ENCODE peak calls at places on chromosome 15, in eight cellular contexts. One of them, this sample, is unnamed.

GRCh38 chr15:66254364-66255292 is 1.1 kb upstream of the MEGF11 start:
- DNase-seq in tibial nerve: no peak
- DNase-seq in A549: no peak
- DNase-seq in ovary: no peak
- DNase-seq in HepG2: no peak
- DNase-seq in transverse colon: no peak
- DNase-seq in H1: peak
- DNase-seq in sigmoid colon: no peak
- DNase-seq in this sample: no peak

GRCh38 chr15:68256675-68257450 is 20.7 kb upstream of the FEM1B start:
- DNase-seq in tibial nerve: peak
- DNase-seq in A549: peak
- DNase-seq in ovary: peak
- DNase-seq in HepG2: peak
- DNase-seq in transverse colon: peak
- DNase-seq in H1: peak
- DNase-seq in sigmoid colon: peak
- DNase-seq in this sample: peak

GRCh38 chr15:44536298-44536961 is 517 bp upstream of the EIF3J start:
- DNase-seq in tibial nerve: peak
- DNase-seq in A549: no peak
- DNase-seq in ovary: no peak
- DNase-seq in HepG2: peak
- DNase-seq in transverse colon: peak
- DNase-seq in H1: peak
- DNase-seq in sigmoid colon: no peak
- DNase-seq in this sample: peak

GRCh38 chr15:36161781-36162212 is 417.6 kb upstream of the CDIN1 start:
- DNase-seq in tibial nerve: peak
- DNase-seq in A549: peak
- DNase-seq in ovary: peak
- DNase-seq in HepG2: no peak
- DNase-seq in transverse colon: no peak
- DNase-seq in H1: no peak
- DNase-seq in sigmoid colon: peak
- DNase-seq in this sample: peak

GRCh38 chr15:80834906-80835305 is 55.7 kb downstream of the CEMIP start:
- DNase-seq in tibial nerve: no peak
- DNase-seq in A549: no peak
- DNase-seq in ovary: no peak
- DNase-seq in HepG2: no peak
- DNase-seq in transverse colon: no peak
- DNase-seq in H1: no peak
- DNase-seq in sigmoid colon: no peak
- DNase-seq in this sample: no peak

GRCh38 chr15:73683624-73684536 is at the start of gene CD276:
- DNase-seq in tibial nerve: peak
- DNase-seq in A549: peak
- DNase-seq in ovary: peak
- DNase-seq in HepG2: peak
- DNase-seq in transverse colon: peak
- DNase-seq in H1: peak
- DNase-seq in sigmoid colon: peak
- DNase-seq in this sample: peak

GRCh38 chr15:66172339-66172980 is 81.1 kb downstream of the MEGF11 start:
- DNase-seq in tibial nerve: no peak
- DNase-seq in A549: no peak
- DNase-seq in ovary: no peak
- DNase-seq in HepG2: no peak
- DNase-seq in transverse colon: no peak
- DNase-seq in H1: no peak
- DNase-seq in sigmoid colon: no peak
- DNase-seq in this sample: no peak

GRCh38 chr15:58442122-58442521 is 10.3 kb downstream of the LIPC start:
- DNase-seq in tibial nerve: no peak
- DNase-seq in A549: peak
- DNase-seq in ovary: no peak
- DNase-seq in HepG2: no peak
- DNase-seq in transverse colon: no peak
- DNase-seq in H1: no peak
- DNase-seq in sigmoid colon: no peak
- DNase-seq in this sample: no peak

GRCh38 chr15:67854358-67854757 is 14.5 kb upstream of the RNU6-1 start:
- DNase-seq in tibial nerve: no peak
- DNase-seq in A549: no peak
- DNase-seq in ovary: no peak
- DNase-seq in HepG2: peak
- DNase-seq in transverse colon: no peak
- DNase-seq in H1: no peak
- DNase-seq in sigmoid colon: no peak
- DNase-seq in this sample: no peak

GRCh38 chr15:59413577-59413976 is 24.4 kb upstream of the FAM81A start:
- DNase-seq in tibial nerve: no peak
- DNase-seq in A549: no peak
- DNase-seq in ovary: no peak
- DNase-seq in HepG2: no peak
- DNase-seq in transverse colon: no peak
- DNase-seq in H1: no peak
- DNase-seq in sigmoid colon: no peak
- DNase-seq in this sample: no peak

GRCh38 chr15:73915085-73915484 is 11.2 kb upstream of the LOXL1 start:
- DNase-seq in tibial nerve: no peak
- DNase-seq in A549: no peak
- DNase-seq in ovary: no peak
- DNase-seq in HepG2: no peak
- DNase-seq in transverse colon: no peak
- DNase-seq in H1: no peak
- DNase-seq in sigmoid colon: no peak
- DNase-seq in this sample: no peak

GRCh38 chr15:57610130-57610529 is 18.4 kb downstream of the MYZAP start:
- DNase-seq in tibial nerve: no peak
- DNase-seq in A549: peak
- DNase-seq in ovary: peak
- DNase-seq in HepG2: no peak
- DNase-seq in transverse colon: peak
- DNase-seq in H1: no peak
- DNase-seq in sigmoid colon: peak
- DNase-seq in this sample: no peak

GRCh38 chr15:48062476-48062875 is 58.3 kb upstream of the SLC24A5 start:
- DNase-seq in tibial nerve: no peak
- DNase-seq in A549: no peak
- DNase-seq in ovary: no peak
- DNase-seq in HepG2: no peak
- DNase-seq in transverse colon: no peak
- DNase-seq in H1: no peak
- DNase-seq in sigmoid colon: no peak
- DNase-seq in this sample: no peak

GRCh38 chr15:76678766-76679165 is 226.4 kb downstream of the SCAPER start:
- DNase-seq in tibial nerve: no peak
- DNase-seq in A549: no peak
- DNase-seq in ovary: no peak
- DNase-seq in HepG2: no peak
- DNase-seq in transverse colon: no peak
- DNase-seq in H1: no peak
- DNase-seq in sigmoid colon: no peak
- DNase-seq in this sample: no peak

GRCh38 chr15:78624651-78625590 is 4.1 kb upstream of the CHRNA3 start:
- DNase-seq in tibial nerve: no peak
- DNase-seq in A549: no peak
- DNase-seq in ovary: no peak
- DNase-seq in HepG2: no peak
- DNase-seq in transverse colon: no peak
- DNase-seq in H1: no peak
- DNase-seq in sigmoid colon: no peak
- DNase-seq in this sample: no peak

GRCh38 chr15:52204657-52205056 is 13.5 kb upstream of the GNB5 start:
- DNase-seq in tibial nerve: no peak
- DNase-seq in A549: no peak
- DNase-seq in ovary: no peak
- DNase-seq in HepG2: no peak
- DNase-seq in transverse colon: no peak
- DNase-seq in H1: no peak
- DNase-seq in sigmoid colon: no peak
- DNase-seq in this sample: no peak

GRCh38 chr15:82165948-82166376 is 96.6 kb downstream of the EFL1 start:
- DNase-seq in tibial nerve: no peak
- DNase-seq in A549: no peak
- DNase-seq in ovary: no peak
- DNase-seq in HepG2: no peak
- DNase-seq in transverse colon: no peak
- DNase-seq in H1: no peak
- DNase-seq in sigmoid colon: no peak
- DNase-seq in this sample: no peak

GRCh38 chr15:25766421-25766820 is 96.7 kb downstream of the ATP10A start:
- DNase-seq in tibial nerve: no peak
- DNase-seq in A549: no peak
- DNase-seq in ovary: no peak
- DNase-seq in HepG2: no peak
- DNase-seq in transverse colon: no peak
- DNase-seq in H1: peak
- DNase-seq in sigmoid colon: no peak
- DNase-seq in this sample: no peak

GRCh38 chr15:58048261-58048660 is 17.2 kb downstream of the ALDH1A2 start:
- DNase-seq in tibial nerve: no peak
- DNase-seq in A549: no peak
- DNase-seq in ovary: no peak
- DNase-seq in HepG2: no peak
- DNase-seq in transverse colon: no peak
- DNase-seq in H1: no peak
- DNase-seq in sigmoid colon: no peak
- DNase-seq in this sample: no peak

GRCh38 chr15:42608767-42609488 is 33.5 kb downstream of the STARD9 start:
- DNase-seq in tibial nerve: no peak
- DNase-seq in A549: no peak
- DNase-seq in ovary: no peak
- DNase-seq in HepG2: no peak
- DNase-seq in transverse colon: no peak
- DNase-seq in H1: no peak
- DNase-seq in sigmoid colon: no peak
- DNase-seq in this sample: no peak

GRCh38 chr15:68650901-68651709 is 72.3 kb downstream of the CORO2B start:
- DNase-seq in tibial nerve: peak
- DNase-seq in A549: peak
- DNase-seq in ovary: no peak
- DNase-seq in HepG2: peak
- DNase-seq in transverse colon: peak
- DNase-seq in H1: peak
- DNase-seq in sigmoid colon: peak
- DNase-seq in this sample: peak

DNA sequence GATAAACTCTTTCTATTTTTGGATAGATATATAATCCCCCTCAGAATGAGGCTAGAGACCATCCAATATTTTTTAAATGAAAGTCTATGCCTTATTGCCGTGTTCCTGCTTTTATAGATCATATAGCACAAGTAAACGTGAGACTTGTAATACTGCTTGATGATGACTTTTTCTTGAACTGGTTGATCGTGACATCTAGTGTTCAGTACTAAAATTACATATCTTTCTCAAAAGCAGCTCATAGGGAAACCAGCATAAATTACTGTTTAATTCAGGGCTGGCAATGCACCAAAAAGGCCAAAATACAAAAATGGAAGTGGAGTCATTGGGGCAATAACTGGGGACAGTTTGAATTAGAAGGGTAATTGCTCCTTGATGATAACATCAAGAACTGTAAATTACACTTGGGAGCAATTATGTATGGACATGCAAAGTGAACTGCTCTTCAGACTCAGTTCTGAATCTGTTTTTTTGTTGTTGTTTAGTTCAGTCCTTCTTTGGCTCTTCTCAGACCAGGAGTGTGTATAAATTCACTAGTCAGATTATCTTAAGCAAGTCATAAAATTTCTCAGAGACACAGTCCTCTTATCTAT is 325.3 kb downstream of the THSD4 start:
- DNase-seq in tibial nerve: no peak
- DNase-seq in A549: peak
- DNase-seq in ovary: no peak
- DNase-seq in HepG2: peak
- DNase-seq in transverse colon: no peak
- DNase-seq in H1: no peak
- DNase-seq in sigmoid colon: no peak
- DNase-seq in this sample: no peak
- TF ChIP-seq EP300 in tibial nerve: no peak
- TF ChIP-seq EP300 in A549: no peak
- TF ChIP-seq EP300 in ovary: no peak
- TF ChIP-seq EP300 in HepG2: no peak
- TF ChIP-seq EP300 in transverse colon: no peak
- TF ChIP-seq EP300 in H1: no peak
- TF ChIP-seq EP300 in sigmoid colon: no peak
- TF ChIP-seq EP300 in this sample: no peak

GRCh38 chr15:75104804-75105557 is 81.6 kb downstream of the PPCDC start:
- DNase-seq in tibial nerve: peak
- DNase-seq in A549: peak
- DNase-seq in ovary: no peak
- DNase-seq in HepG2: peak
- DNase-seq in transverse colon: peak
- DNase-seq in H1: no peak
- DNase-seq in sigmoid colon: no peak
- DNase-seq in this sample: no peak
- TF ChIP-seq EP300 in tibial nerve: peak
- TF ChIP-seq EP300 in A549: peak
- TF ChIP-seq EP300 in ovary: no peak
- TF ChIP-seq EP300 in HepG2: peak
- TF ChIP-seq EP300 in transverse colon: no peak
- TF ChIP-seq EP300 in H1: no peak
- TF ChIP-seq EP300 in sigmoid colon: no peak
- TF ChIP-seq EP300 in this sample: no peak

DNA sequence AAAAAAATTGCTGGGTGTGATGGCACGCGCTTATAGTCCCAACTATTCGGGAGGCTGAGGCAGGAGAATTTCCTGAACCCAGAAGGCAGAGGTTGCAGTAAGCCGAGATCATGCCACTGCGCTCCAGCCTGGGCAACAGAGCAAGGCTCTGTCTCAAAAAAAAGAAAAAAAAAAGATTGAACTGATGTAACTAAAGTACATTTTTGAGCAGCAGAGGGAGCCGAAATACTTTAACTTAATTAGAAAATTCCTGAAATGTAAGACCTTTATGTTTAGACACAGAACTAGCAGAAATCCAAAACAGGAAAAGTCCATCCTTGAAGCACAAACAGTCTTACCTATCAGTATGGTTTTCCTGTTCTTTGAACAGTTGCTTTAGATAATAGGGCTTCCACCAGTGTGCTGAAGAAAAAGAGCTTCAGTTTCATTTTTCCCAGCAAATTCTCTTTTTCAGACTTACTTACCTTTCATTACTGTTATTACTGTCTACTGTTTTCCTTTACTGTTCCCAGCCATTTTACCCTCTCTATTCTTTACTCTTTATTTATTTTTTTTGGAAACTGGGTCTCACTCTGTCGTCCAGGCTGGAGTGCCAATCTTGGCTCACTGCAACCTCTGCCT is 33.4 kb upstream of the ZNF609 start:
- DNase-seq in tibial nerve: peak
- DNase-seq in A549: peak
- DNase-seq in ovary: no peak
- DNase-seq in HepG2: peak
- DNase-seq in transverse colon: no peak
- DNase-seq in H1: no peak
- DNase-seq in sigmoid colon: no peak
- DNase-seq in this sample: no peak
- TF ChIP-seq EP300 in tibial nerve: no peak
- TF ChIP-seq EP300 in A549: no peak
- TF ChIP-seq EP300 in ovary: no peak
- TF ChIP-seq EP300 in HepG2: no peak
- TF ChIP-seq EP300 in transverse colon: no peak
- TF ChIP-seq EP300 in H1: no peak
- TF ChIP-seq EP300 in sigmoid colon: no peak
- TF ChIP-seq EP300 in this sample: no peak

GRCh38 chr15:63288778-63289378 is 11.5 kb downstream of the APH1B start:
- DNase-seq in tibial nerve: peak
- DNase-seq in A549: peak
- DNase-seq in ovary: no peak
- DNase-seq in HepG2: peak
- DNase-seq in transverse colon: no peak
- DNase-seq in H1: no peak
- DNase-seq in sigmoid colon: no peak
- DNase-seq in this sample: no peak
- TF ChIP-seq EP300 in tibial nerve: no peak
- TF ChIP-seq EP300 in A549: no peak
- TF ChIP-seq EP300 in ovary: no peak
- TF ChIP-seq EP300 in HepG2: no peak
- TF ChIP-seq EP300 in transverse colon: no peak
- TF ChIP-seq EP300 in H1: no peak
- TF ChIP-seq EP300 in sigmoid colon: no peak
- TF ChIP-seq EP300 in this sample: no peak